ENCODE peak calls at places on chromosomes 6 and 20, in eight cellular contexts. L, A, B, W, J, I, R and V are unnamed samples.

GRCh38 chr6:157538163-157538562 is 157.2 kb downstream of the ZDHHC14 start:
- DNase-seq in B (no peak), A (no peak), L (no peak), W (no peak), J (no peak), R (no peak), I (no peak), V (no peak)

GRCh38 chr20:32195581-32195980 is 12.0 kb downstream of the PLAGL2 start:
- DNase-seq in B (no peak), A (no peak), J (no peak), R (peak; percentile 62), W (no peak), L (no peak), I (no peak), V (no peak)

GRCh38 chr6:30060634-30060981 is 457 bp upstream of the POLR1H start:
- DNase-seq in R (peak; percentile 34), J (peak; percentile 56), B (peak; percentile 65), W (peak; percentile 84), L (no peak), I (peak; percentile 49), A (no peak), V (peak; percentile 16)

GRCh38 chr6:117280922-117281321 is 15.6 kb downstream of the VGLL2 start:
- DNase-seq in A (no peak), I (peak; percentile 35), L (no peak), R (no peak), B (no peak), J (no peak), W (peak; percentile 26), V (peak; percentile 21)

GRCh38 chr20:11849270-11849920 is 68.3 kb upstream of the BTBD3 start:
- DNase-seq in A (no peak), I (no peak), W (peak; percentile 43), J (no peak), L (no peak), R (no peak), B (peak; percentile 22), V (no peak)

GRCh38 chr6:114941078-114941477 is 598.3 kb upstream of the HS3ST5 start:
- DNase-seq in A (no peak), I (no peak), J (no peak), L (no peak), W (no peak), B (no peak), R (no peak), V (no peak)

GRCh38 chr20:23151885-23152284 is 65.8 kb upstream of the CD93 start:
- DNase-seq in R (no peak), W (peak; percentile 51), J (no peak), A (no peak), B (peak; percentile 50), I (peak; percentile 35), L (no peak), V (no peak)

GRCh38 chr20:1887321-1887720 is 7.9 kb upstream of the SIRPA start:
- DNase-seq in R (no peak), L (peak; percentile 13), J (no peak), B (no peak), W (no peak), A (no peak), I (no peak), V (no peak)

GRCh38 chr6:38604700-38605099 is 35.0 kb downstream of the BTBD9 start:
- DNase-seq in B (peak; percentile 36), A (no peak), I (no peak), W (no peak), J (peak; percentile 52), L (no peak), R (no peak), V (no peak)

GRCh38 chr6:112176175-112176574 is 78.2 kb downstream of the LAMA4 start:
- DNase-seq in I (no peak), B (no peak), W (no peak), J (no peak), A (no peak), R (no peak), L (no peak), V (no peak)

GRCh38 chr6:156507106-156507505 is 270.1 kb upstream of the ARID1B start:
- DNase-seq in J (no peak), R (no peak), A (no peak), L (no peak), B (no peak), W (no peak), I (no peak), V (no peak)

GRCh38 chr20:11698124-11698523 is 219.6 kb upstream of the BTBD3 start:
- DNase-seq in A (no peak), L (no peak), J (no peak), B (no peak), W (no peak), I (no peak), R (no peak), V (no peak)

GRCh38 chr20:45359069-45359405 is 3.9 kb upstream of the SYS1 start:
- DNase-seq in I (no peak), W (peak; percentile 28), B (peak; percentile 64), J (peak; percentile 81), A (no peak), L (peak; percentile 89), R (peak; percentile 78), V (no peak)

GRCh38 chr6:44309092-44309491 is 4.1 kb downstream of the AARS2 start:
- DNase-seq in I (no peak), J (no peak), R (no peak), A (no peak), W (peak; percentile 89), B (no peak), L (peak; percentile 77), V (no peak)

GRCh38 chr6:15911753-15912504 is 217.0 kb upstream of the MYLIP start:
- DNase-seq in B (peak; percentile 17), I (no peak), A (no peak), W (no peak), L (no peak), J (no peak), R (no peak), V (no peak)

GRCh38 chr6:157293780-157294179 is 29.5 kb downstream of the TMEM242 start:
- DNase-seq in L (no peak), J (no peak), I (no peak), A (no peak), R (no peak), B (no peak), W (no peak), V (no peak)

DNA sequence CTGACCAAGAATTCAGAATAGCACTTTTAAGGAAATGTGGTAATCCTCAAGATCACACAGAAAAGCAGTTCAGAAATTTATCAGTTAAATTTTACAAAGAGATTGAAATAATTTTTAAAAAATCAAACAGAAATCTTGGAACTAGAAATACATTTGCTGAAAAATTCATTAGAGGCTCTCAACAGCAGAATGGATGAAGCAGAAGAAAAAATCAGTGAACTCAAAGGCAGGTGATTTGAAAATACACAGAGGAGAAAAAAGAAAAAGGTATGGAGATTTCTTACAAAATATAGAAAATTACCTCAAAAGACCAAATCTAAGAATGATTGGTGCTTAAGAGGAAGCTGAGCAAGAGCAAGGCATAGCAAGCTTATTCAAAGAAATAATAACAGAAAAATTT is 11.5 kb downstream of the NQO2 start:
- DNase-seq in L (no peak), J (no peak), W (no peak), B (no peak), A (no peak), R (no peak), I (no peak), V (no peak)
- H3K27me3 ChIP-seq in L (no peaks in the 10 kb centered on the region), J (no peaks in the 10 kb centered on the region), W (no peaks in the 10 kb centered on the region), B (no peaks in the 10 kb centered on the region), A (no peaks in the 10 kb centered on the region), R (no peaks in the 10 kb centered on the region), I (no peaks in the 10 kb centered on the region), V (no peaks in the 10 kb centered on the region)

DNA sequence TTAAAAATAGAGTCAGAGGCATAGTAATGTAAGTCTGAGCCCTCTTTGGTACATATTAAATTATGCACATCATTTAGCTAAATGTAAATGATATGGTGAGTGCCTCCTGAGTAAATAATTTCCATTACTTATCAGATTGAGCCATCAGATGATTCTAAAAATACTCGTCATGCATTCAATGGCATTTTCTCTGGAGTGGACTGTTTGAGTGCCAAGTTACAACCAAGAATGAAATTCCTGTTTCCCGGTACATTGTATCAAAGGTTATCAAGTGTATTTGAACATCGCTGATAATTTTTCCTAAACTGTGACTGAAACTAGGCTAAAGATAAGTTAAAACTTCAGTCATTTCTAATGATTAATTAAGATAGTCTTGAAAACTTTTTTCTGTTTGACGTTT is 81.0 kb downstream of the AKAP7 start:
- DNase-seq in B (peak; percentile 3), I (no peak), R (no peak), J (no peak), W (no peak), L (no peak), A (no peak), V (no peak)
- H3K4me3 ChIP-seq in B (no peak overlapping the region), I (no peak overlapping the region), R (no peak overlapping the region), J (no peak overlapping the region), W (no peak overlapping the region), L (no peak overlapping the region), A (no peak overlapping the region), V (no peak overlapping the region)

GRCh38 chr6:24898607-24899133 is 37.1 kb downstream of the RIPOR2 start:
- DNase-seq in R (no peak), I (no peak), A (no peak), B (no peak), J (no peak), L (no peak), W (no peak), V (no peak)
- H3K4me1 ChIP-seq in R (no peaks in the 10 kb centered on the region), I (no peaks in the 10 kb centered on the region), A (peaks cover 62% of the 10 kb centered on the region), B (no peaks in the 10 kb centered on the region), J (no peaks in the 10 kb centered on the region), L (peaks cover 6% of the 10 kb centered on the region), W (peaks cover 25% of the 10 kb centered on the region), V (no peaks in the 10 kb centered on the region)

DNA sequence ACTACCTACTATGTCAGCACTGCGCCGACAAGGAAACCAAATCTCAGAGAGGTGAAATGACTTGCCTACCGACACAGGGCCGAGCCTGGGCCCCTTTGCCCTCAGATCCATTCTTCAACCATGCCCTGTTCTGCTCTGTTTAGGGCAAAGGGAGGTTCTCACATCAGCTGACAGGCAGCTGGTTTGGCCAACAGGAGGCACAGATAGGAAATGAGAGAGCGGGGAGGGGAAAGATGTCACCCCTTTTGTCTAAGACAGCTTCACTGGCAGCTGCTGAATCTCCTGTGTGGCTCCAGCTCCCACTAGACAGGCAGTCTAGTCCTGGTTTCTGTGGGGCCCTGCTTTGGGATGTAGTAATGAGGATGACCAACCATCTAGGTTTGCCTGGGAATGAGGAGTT is 158.7 kb downstream of the TMEM200A start:
- DNase-seq in R (no peak), A (no peak), L (no peak), B (no peak), I (no peak), J (no peak), W (no peak), V (no peak)
- H3K27me3 ChIP-seq in R (no peaks in the 10 kb centered on the region), A (no peaks in the 10 kb centered on the region), L (no peaks in the 10 kb centered on the region), B (no peaks in the 10 kb centered on the region), I (no peaks in the 10 kb centered on the region), J (no peaks in the 10 kb centered on the region), W (no peaks in the 10 kb centered on the region), V (no peaks in the 10 kb centered on the region)

GRCh38 chr6:79536969-79537747 is at the start of gene LCA5:
- DNase-seq in A (peak; percentile 47), W (peak; percentile 99), B (peak; percentile 99), J (peak; percentile 90), R (peak; percentile 96), L (peak; percentile 96), I (peak; percentile 96), V (peak; percentile 95)
- H3K4me3 ChIP-seq in A (peak within 1 kb of the TSS; percentile 80), W (peak within 1 kb of the TSS; percentile 96), B (peak within 1 kb of the TSS; percentile 94), J (peak within 1 kb of the TSS; percentile 75), R (peak within 1 kb of the TSS; percentile 79), L (peak within 1 kb of the TSS; percentile 90), I (peak within 1 kb of the TSS; percentile 82), V (peak within 1 kb of the TSS; percentile 95)

GRCh38 chr6:41716516-41717446 is 18.6 kb downstream of the TFEB start:
- DNase-seq in B (peak; percentile 63), J (peak; percentile 24), I (no peak), L (peak; percentile 64), A (no peak), W (peak; percentile 27), R (no peak), V (no peak)
- H3K4me1 ChIP-seq in B (peaks cover 52% of the 10 kb centered on the region), J (peaks cover 58% of the 10 kb centered on the region), I (peaks cover 14% of the 10 kb centered on the region), L (peaks cover 99% of the 10 kb centered on the region), A (no peaks in the 10 kb centered on the region), W (peaks cover 23% of the 10 kb centered on the region), R (peaks cover 46% of the 10 kb centered on the region), V (no peaks in the 10 kb centered on the region)

GRCh38 chr6:19024737-19025136 is 637.6 kb downstream of the RNF144B start:
- DNase-seq in I (no peak), L (no peak), R (peak; percentile 24), J (no peak), B (peak; percentile 5), A (no peak), W (peak; percentile 52), V (peak; percentile 4)
- H3K27me3 ChIP-seq in I (no peaks in the 10 kb centered on the region), L (no peaks in the 10 kb centered on the region), R (no peaks in the 10 kb centered on the region), J (no peaks in the 10 kb centered on the region), B (no peaks in the 10 kb centered on the region), A (no peaks in the 10 kb centered on the region), W (no peaks in the 10 kb centered on the region), V (no peaks in the 10 kb centered on the region)